ENCODE peak calls at places on chromosomes 5 and 9, in four cellular contexts. Y, Z, U and Q are unnamed samples.

GRCh38 chr9:121566401-121567141 is 66.9 kb upstream of the GGTA1 start:
- DNase-seq in Z (peak; percentile 70), U (no peak), Y (peak; percentile 59), Q (no peak)

GRCh38 chr5:14183187-14183939 is 40.2 kb downstream of the TRIO start:
- DNase-seq in Z (no peak), U (no peak), Y (no peak), Q (no peak)

GRCh38 chr9:19410594-19410993 is 1.8 kb downstream of the ACER2 start:
- DNase-seq in U (no peak), Y (no peak), Z (no peak), Q (no peak)

GRCh38 chr5:155270737-155271136 is 257.2 kb downstream of the KIF4B start:
- DNase-seq in Z (no peak), U (no peak), Y (no peak), Q (no peak)

GRCh38 chr5:113266227-113266912 is 168.4 kb downstream of the TSSK1B start:
- DNase-seq in U (no peak), Y (no peak), Z (no peak), Q (peak; percentile 55)

GRCh38 chr5:180375955-180376354 is 22.8 kb upstream of the GFPT2 start:
- DNase-seq in Z (no peak), U (no peak), Y (no peak), Q (no peak)

GRCh38 chr9:77826621-77827020 is 178.5 kb upstream of the GNA14 start:
- DNase-seq in U (no peak), Z (no peak), Y (no peak), Q (no peak)

GRCh38 chr5:10662661-10663245 is 98.3 kb downstream of the DAP start:
- DNase-seq in Z (no peak), U (no peak), Y (no peak), Q (no peak)

GRCh38 chr9:131657890-131658752 is 81.8 kb downstream of the RAPGEF1 start:
- DNase-seq in Y (no peak), Z (peak; percentile 84), U (peak; percentile 75), Q (peak; percentile 85)

GRCh38 chr5:74105126-74105780 is 479.3 kb downstream of the ARHGEF28 start:
- DNase-seq in Y (peak; percentile 19), U (no peak), Z (no peak), Q (no peak)

GRCh38 chr5:163350083-163350482 is 87.3 kb upstream of the CCNG1 start:
- DNase-seq in U (no peak), Y (no peak), Z (no peak), Q (no peak)

GRCh38 chr5:72452515-72453259 is 54.5 kb downstream of the ZNF366 start:
- DNase-seq in Z (peak; percentile 74), Y (peak; percentile 69), U (peak; percentile 7), Q (no peak)

GRCh38 chr9:77575785-77576184 is 72.3 kb downstream of the GNA14 start:
- DNase-seq in U (no peak), Z (no peak), Y (no peak), Q (peak; percentile 53)

GRCh38 chr5:122741681-122742080 is 33.2 kb upstream of the SNX2 start:
- DNase-seq in Y (no peak), Z (peak; percentile 23), U (no peak), Q (no peak)

GRCh38 chr5:73482383-73483193 is 15.7 kb upstream of the BTF3 start:
- DNase-seq in Y (no peak), Z (peak; percentile 65), U (no peak), Q (no peak)

GRCh38 chr9:88852794-88853193 is 138.5 kb upstream of the S1PR3 start:
- DNase-seq in U (peak; percentile 2), Y (no peak), Z (peak; percentile 91), Q (no peak)

GRCh38 chr5:65480306-65480865 is 1.3 kb downstream of the ADAMTS6 start:
- DNase-seq in U (no peak), Y (peak; percentile 74), Z (peak; percentile 94), Q (peak; percentile 62)

GRCh38 chr9:17491780-17492179 is 87.1 kb upstream of the SH3GL2 start:
- DNase-seq in U (no peak), Y (no peak), Z (no peak), Q (no peak)

GRCh38 chr5:109668668-109669422 is 20.9 kb upstream of the MAN2A1 start:
- DNase-seq in Y (no peak), U (no peak), Z (no peak), Q (no peak)

GRCh38 chr5:86463339-86463738 is 154.4 kb upstream of the COX7C start:
- DNase-seq in U (no peak), Y (no peak), Z (no peak), Q (no peak)

GRCh38 chr9:112905084-112905483 is 14.4 kb upstream of the SLC46A2 start:
- DNase-seq in Y (no peak), U (no peak), Z (no peak), Q (no peak)

GRCh38 chr9:98146101-98146991 is 27.3 kb upstream of the TRIM14 start:
- DNase-seq in Z (no peak), U (no peak), Y (no peak), Q (peak; percentile 72)

GRCh38 chr9:109440797-109441287 is 57.3 kb downstream of the PTPN3 start:
- DNase-seq in Z (peak; percentile 87), U (peak; percentile 67), Y (no peak), Q (peak; percentile 77)

GRCh38 chr5:61964199-61964598 is 341.8 kb upstream of the KIF2A start:
- DNase-seq in U (no peak), Y (no peak), Z (peak; percentile 12), Q (no peak)

GRCh38 chr9:21616082-21616778 is 134.1 kb upstream of the IFNE start:
- DNase-seq in U (peak; percentile 93), Z (peak; percentile 95), Y (no peak), Q (peak; percentile 89)

GRCh38 chr9:95813923-95814322 is 61.6 kb upstream of the ERCC6L2 start:
- DNase-seq in Z (no peak), Y (no peak), U (no peak), Q (peak; percentile 9)

GRCh38 chr5:135458921-135459331 is 6.8 kb upstream of the TIFAB start:
- DNase-seq in Y (no peak), Z (no peak), U (peak; percentile 7), Q (peak; percentile 91)

GRCh38 chr9:134413890-134414731 is 87.9 kb downstream of the RXRA start:
- DNase-seq in Z (peak; percentile 87), Y (peak; percentile 79), U (peak; percentile 50), Q (no peak)

GRCh38 chr5:93990504-93991085 is 249.2 kb upstream of the POU5F2 start:
- DNase-seq in U (no peak), Z (no peak), Y (no peak), Q (peak; percentile 41)
- TF ChIP-seq CTCF in U (no peak), Z (no peak), Y (no peak), Q (no peak)

DNA sequence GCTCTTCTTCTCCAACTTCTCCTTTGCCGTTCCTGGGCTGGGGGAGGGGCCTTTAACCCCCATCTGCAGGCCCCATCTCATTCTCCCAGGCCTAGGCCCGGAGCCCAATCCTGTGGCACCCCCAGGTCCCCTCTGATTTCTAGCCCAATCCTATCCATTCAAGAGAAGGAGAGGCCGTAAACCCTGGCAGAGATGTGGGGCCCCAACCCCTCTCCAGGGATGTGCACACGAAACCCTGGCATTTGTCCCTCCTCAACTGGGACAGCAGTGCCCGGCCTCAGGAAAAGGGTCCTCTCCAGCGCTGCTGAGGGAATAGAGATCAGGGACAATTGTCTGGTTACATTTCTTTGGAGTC is 24.2 kb upstream of the ADAMTS2 start:
- DNase-seq in Y (no peak), Z (no peak), U (no peak), Q (no peak)
- H3K27ac ChIP-seq in Y (no peak overlapping the region), Z (no peak overlapping the region), U (no peak overlapping the region), Q (no peak overlapping the region)

DNA sequence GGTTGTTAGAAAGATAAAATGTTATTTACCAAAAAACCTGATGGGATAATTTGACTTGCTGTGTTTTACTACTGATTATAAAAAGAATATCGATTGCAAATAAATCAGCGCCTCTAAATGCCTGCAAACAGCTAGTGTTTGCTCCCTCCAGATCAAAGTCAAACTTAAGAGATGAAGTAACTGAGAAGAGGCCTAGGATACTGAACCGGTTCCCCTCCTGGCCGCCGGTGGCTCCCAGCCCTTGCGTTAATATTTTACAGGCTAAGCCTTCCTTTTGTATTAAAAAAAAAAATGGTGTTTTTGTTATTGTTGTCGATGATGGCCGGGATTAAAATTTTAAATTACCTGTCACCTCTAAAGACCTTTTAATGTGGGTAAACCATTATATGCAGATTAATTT is 2.6 kb downstream of the IRX1 start:
- DNase-seq in U (no peak), Y (no peak), Z (no peak), Q (no peak)
- H3K4me3 ChIP-seq in U (no peak overlapping the region), Y (no peak overlapping the region), Z (no peak overlapping the region), Q (peak overlapping the region; percentile 65)

DNA sequence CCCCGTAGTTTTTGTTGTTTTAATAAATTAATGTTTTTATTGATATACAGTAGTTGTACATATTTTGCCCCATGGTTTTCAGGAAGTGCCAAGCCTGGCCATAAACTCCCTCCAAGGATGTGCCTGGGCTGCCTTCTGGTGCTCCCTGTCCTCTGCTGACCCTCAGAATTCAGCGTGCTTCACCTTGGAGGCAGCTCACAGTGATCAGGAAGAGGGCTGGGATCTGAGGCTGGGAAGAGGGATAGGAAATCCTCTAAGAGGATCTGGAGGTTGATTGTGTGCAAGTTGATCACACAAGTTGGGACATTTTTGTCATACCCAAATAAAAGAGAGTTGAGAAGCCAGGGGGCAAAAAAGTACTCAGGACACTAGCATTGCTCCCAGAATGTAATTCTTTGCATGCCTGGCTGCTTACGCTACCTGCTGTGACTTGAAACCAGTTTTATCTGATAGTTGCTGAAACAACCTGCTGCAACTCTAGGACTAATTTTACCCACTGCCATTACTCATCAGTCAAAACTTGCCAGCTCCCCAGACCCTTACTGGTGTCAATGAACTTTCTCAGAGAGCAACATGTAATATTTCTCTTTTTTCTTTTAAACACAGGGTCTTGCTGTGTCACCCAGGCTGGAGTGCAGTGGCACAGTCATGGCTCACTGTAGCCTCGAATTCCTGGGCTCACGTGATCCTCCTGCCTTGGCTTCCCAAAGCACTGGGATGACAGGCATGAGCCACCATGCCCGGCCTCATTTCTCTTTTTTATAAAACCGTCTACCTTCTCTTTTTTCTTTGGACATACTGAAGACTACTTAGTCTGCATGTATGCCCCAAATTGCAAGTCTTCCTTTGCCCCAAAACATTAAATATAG is 29.0 kb downstream of the PDE6A start:
- DNase-seq in Z (peak; percentile 69), U (no peak), Y (no peak), Q (peak; percentile 17)
- TF ChIP-seq CTCF in Z (no peak), U (no peak), Y (no peak), Q (no peak)

GRCh38 chr5:172402531-172403190 is 51.7 kb downstream of the SH3PXD2B start:
- DNase-seq in U (no peak), Z (no peak), Y (no peak), Q (no peak)
- H3K27ac ChIP-seq in U (no peak overlapping the region), Z (no peak overlapping the region), Y (peak overlapping the region; percentile 30), Q (no peak overlapping the region)

GRCh38 chr9:38066907-38067610 is 2.0 kb downstream of the SHB start:
- DNase-seq in U (no peak), Z (no peak), Y (peak; percentile 59), Q (peak; percentile 43)
- H3K4me3 ChIP-seq in U (peak overlapping the region; percentile 84), Z (peak overlapping the region; percentile 86), Y (peak overlapping the region; percentile 98), Q (peak overlapping the region; percentile 97)